ENCODE peak calls at places on chromosomes 2 and 18, in six cellular contexts. P is lower lobe of right lung, Z is HL-60, W is esophagus squamous epithelium, Y is brain microvascular endothelial cell, D is fibroblast of lung. M is an unnamed sample.

GRCh38 chr2:20212459-20212870 is 12.5 kb downstream of the SDC1 start:
- DNase-seq in P (peak), W (no peak), Z (no peak), Y (peak), D (peak), M (no peak)

GRCh38 chr18:58194028-58194427 is 150.0 kb downstream of the NEDD4L start:
- DNase-seq in Z (no peak), D (no peak), Y (no peak), W (no peak), P (no peak), M (no peak)

GRCh38 chr2:153432381-153432780 is 46.2 kb downstream of the RPRM start:
- DNase-seq in Y (no peak), D (no peak), W (no peak), P (no peak), Z (no peak), M (no peak)

GRCh38 chr2:5705490-5705889 is 13.3 kb downstream of the SOX11 start:
- DNase-seq in D (no peak), Y (no peak), Z (no peak), W (no peak), P (no peak), M (no peak)

GRCh38 chr2:213934560-213934959 is 476.3 kb upstream of the VWC2L start:
- DNase-seq in Z (peak), W (no peak), Y (peak), P (no peak), D (peak), M (no peak)

GRCh38 chr2:216554755-216555154 is 56.1 kb downstream of the RPL37A start:
- DNase-seq in W (no peak), D (no peak), Y (no peak), Z (no peak), P (no peak), M (no peak)

GRCh38 chr2:137535897-137536296 is 428.4 kb upstream of the HNMT start:
- DNase-seq in W (no peak), Z (no peak), P (no peak), Y (peak), D (no peak), M (no peak)

GRCh38 chr18:2881088-2881487 is 34.3 kb downstream of the EMILIN2 start:
- DNase-seq in D (no peak), W (no peak), Y (no peak), P (no peak), Z (no peak), M (no peak)

GRCh38 chr18:70491734-70492348 is 203.0 kb downstream of the SOCS6 start:
- DNase-seq in Y (peak), Z (peak), W (no peak), D (peak), P (no peak), M (peak)

GRCh38 chr2:43276517-43276931 is 50.1 kb upstream of the ZFP36L2 start:
- DNase-seq in Y (no peak), W (no peak), D (no peak), P (no peak), Z (no peak), M (no peak)

GRCh38 chr2:142165790-142166189 is 35.0 kb upstream of the LRP1B start:
- DNase-seq in D (peak), W (no peak), Y (peak), Z (peak), P (no peak), M (peak)

GRCh38 chr2:98049991-98050519 is 36.9 kb upstream of the VWA3B start:
- DNase-seq in Z (no peak), D (no peak), P (no peak), Y (no peak), W (no peak), M (no peak)

GRCh38 chr2:127377262-127377661 is 10.5 kb downstream of the MAP3K2 start:
- DNase-seq in Y (no peak), P (no peak), D (no peak), W (no peak), Z (no peak), M (no peak)

GRCh38 chr18:44793186-44793585 is 112.5 kb downstream of the SETBP1 start:
- DNase-seq in Z (no peak), Y (no peak), W (no peak), P (no peak), D (no peak), M (no peak)

GRCh38 chr2:109679627-109680026 is 65.5 kb downstream of the SOWAHC start:
- DNase-seq in Z (no peak), D (no peak), Y (no peak), W (no peak), P (no peak), M (no peak)

GRCh38 chr2:143132360-143132759 is 3.1 kb downstream of the ARHGAP15 start:
- DNase-seq in D (no peak), Z (no peak), W (no peak), P (no peak), Y (no peak), M (no peak)

GRCh38 chr18:76709659-76710645 is 112.4 kb upstream of the ZNF236 start:
- DNase-seq in W (no peak), Z (peak), P (peak), Y (peak), D (peak), M (no peak)

GRCh38 chr2:231931481-231931915 is 5.3 kb upstream of the NPPC start:
- DNase-seq in Z (no peak), D (no peak), W (no peak), P (no peak), Y (no peak), M (no peak)

GRCh38 chr2:144143294-144144092 is 376.4 kb downstream of the ZEB2 start:
- DNase-seq in P (no peak), Y (no peak), W (no peak), D (no peak), Z (peak), M (no peak)

GRCh38 chr2:238567067-238567855 is 140.5 kb downstream of the ASB1 start:
- DNase-seq in W (no peak), Y (no peak), D (no peak), Z (no peak), P (peak), M (no peak)

GRCh38 chr2:31221549-31221948 is 4.2 kb upstream of the CAPN14 start:
- DNase-seq in Y (no peak), D (no peak), W (no peak), P (no peak), Z (no peak), M (no peak)

GRCh38 chr2:220586980-220587549 is 959.6 kb downstream of the SLC4A3 start:
- DNase-seq in Y (no peak), P (no peak), Z (no peak), W (no peak), D (no peak), M (no peak)

GRCh38 chr2:239173301-239173700 is 227.5 kb downstream of the HDAC4 start:
- DNase-seq in P (no peak), Z (no peak), D (no peak), Y (no peak), W (no peak), M (no peak)

GRCh38 chr2:242010567-242011513 is 141.3 kb downstream of the RTP5 start:
- DNase-seq in W (no peak), P (no peak), Z (no peak), Y (no peak), D (no peak), M (no peak)

GRCh38 chr2:110125292-110125691 is 9.7 kb upstream of the MALL start:
- DNase-seq in W (no peak), Z (no peak), Y (no peak), D (peak), P (no peak), M (no peak)

GRCh38 chr2:207926133-207927076 is 98.9 kb downstream of the PLEKHM3 start:
- DNase-seq in P (no peak), W (no peak), Y (peak), D (peak), Z (no peak), M (no peak)

GRCh38 chr2:237790353-237790752 is 8.2 kb upstream of the RBM44 start:
- DNase-seq in W (no peak), P (no peak), D (peak), Z (no peak), Y (peak), M (no peak)

GRCh38 chr2:101253013-101253712 is 477 bp downstream of the CNOT11 start:
- DNase-seq in W (peak), Z (peak), P (peak), Y (peak), D (peak), M (no peak)

GRCh38 chr2:94994914-94995236 is 30.6 kb upstream of the MAL start:
- DNase-seq in Y (no peak), P (no peak), Z (no peak), W (no peak), D (no peak), M (no peak)

GRCh38 chr18:38539373-38539772 is 973.8 kb upstream of the CELF4 start:
- DNase-seq in P (no peak), Z (no peak), Y (no peak), W (no peak), D (no peak), M (no peak)

GRCh38 chr18:35577045-35577848 is 4.3 kb upstream of the GALNT1 start:
- DNase-seq in D (peak), Z (no peak), Y (no peak), P (no peak), W (no peak), M (peak)

GRCh38 chr2:219057709-219058540 is 2.8 kb downstream of the IHH start:
- DNase-seq in Z (peak), D (peak), W (no peak), Y (peak), P (peak), M (no peak)
- H3K4me3 ChIP-seq in Z (no peak), D (no peak), W (no peak), Y (no peak), P (peak), M (peak)

DNA sequence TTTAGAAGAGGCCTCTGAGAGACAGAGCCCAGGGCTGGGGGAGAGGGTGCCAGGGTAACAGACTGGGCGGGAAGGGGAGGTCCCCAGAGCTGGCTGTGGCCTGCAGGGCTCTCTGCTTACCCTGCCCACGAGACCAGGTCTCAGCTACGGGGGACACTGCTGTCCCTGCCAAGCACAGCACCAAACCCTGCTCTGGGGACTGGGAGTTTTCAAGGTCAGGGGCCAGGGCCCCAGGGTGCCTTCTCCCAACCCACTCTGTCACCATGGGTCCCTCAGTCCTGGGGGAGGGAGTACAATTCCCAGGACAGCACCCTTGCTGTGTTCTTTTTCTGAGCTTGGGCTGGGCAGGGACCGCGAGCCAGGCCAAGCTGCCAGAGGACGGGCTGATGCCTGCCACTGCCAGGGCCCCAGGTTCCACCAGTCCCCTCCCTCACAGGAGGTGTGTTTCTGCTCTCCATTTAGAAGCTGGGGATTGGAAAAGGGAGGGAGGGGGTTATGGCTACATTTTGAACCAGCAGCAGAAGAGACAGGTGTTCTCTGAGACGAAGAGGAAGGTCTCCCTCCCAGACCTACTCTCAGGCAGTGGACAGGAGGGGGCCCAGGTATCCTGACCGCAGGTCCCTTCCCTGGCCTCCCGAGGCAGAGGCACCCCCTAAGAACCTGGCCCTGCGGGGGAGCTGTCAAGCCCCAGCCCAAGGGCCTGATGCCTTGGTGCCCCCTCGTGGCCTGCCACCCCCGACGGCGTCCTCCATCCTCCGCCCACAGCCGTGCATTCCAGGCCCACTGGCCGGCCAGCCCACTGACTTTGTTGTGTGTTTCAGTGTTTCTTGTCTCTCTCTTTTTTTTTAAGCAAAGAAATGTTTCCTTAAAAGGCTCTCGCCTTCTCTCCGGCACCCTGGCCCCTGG is 80.4 kb downstream of the TNS1 start:
- DNase-seq in W (no peak), Z (no peak), Y (no peak), P (no peak), D (peak), M (no peak)
- TF ChIP-seq CTCF in W (peak), Z (no peak), Y (peak), P (peak), D (no peak), M (peak)

GRCh38 chr2:160365691-160366367 is 127.8 kb downstream of the RBMS1 start:
- DNase-seq in Y (no peak), P (no peak), W (no peak), Z (no peak), D (peak), M (no peak)
- H3K4me3 ChIP-seq in Y (no peak), P (no peak), W (no peak), Z (no peak), D (no peak), M (no peak)

GRCh38 chr2:12167525-12168317 is 421.3 kb downstream of the LPIN1 start:
- DNase-seq in W (no peak), Z (no peak), Y (no peak), D (no peak), P (no peak), M (no peak)
- TF ChIP-seq CTCF in W (no peak), Z (no peak), Y (peak), D (no peak), P (peak), M (no peak)

GRCh38 chr2:174729797-174730529 is 34.3 kb downstream of the CHRNA1 start:
- DNase-seq in W (no peak), P (no peak), D (peak), Z (no peak), Y (no peak), M (no peak)
- H3K4me3 ChIP-seq in W (peak), P (peak), D (peak), Z (no peak), Y (peak), M (peak)